ENCODE peak calls at places on chromosome 19, in four cellular contexts. D is A549, Z is HL-60, A is GM23338. C is an unnamed sample.

GRCh38 chr19:21602105-21602658 is 96.8 kb downstream of the ZNF429 start:
- DNase-seq in Z (no peak), D (no peak), A (no peak), C (no peak)

GRCh38 chr19:10478903-10479384 is 24.2 kb downstream of the KEAP1 start:
- DNase-seq in Z (no peak), A (peak), D (peak), C (peak)

GRCh38 chr19:43634068-43634467 is 5.6 kb downstream of the CADM4 start:
- DNase-seq in A (no peak), D (no peak), Z (no peak), C (no peak)

GRCh38 chr19:1247747-1248453 is 483 bp upstream of the MIDN start:
- DNase-seq in A (peak), D (peak), Z (peak), C (no peak)

GRCh38 chr19:50050406-50051223 is 24.8 kb downstream of the ZNF473 start:
- DNase-seq in Z (no peak), D (peak), A (peak), C (no peak)

GRCh38 chr19:1492474-1493006 is 1.6 kb downstream of the REEP6 start:
- DNase-seq in Z (no peak), A (no peak), D (no peak), C (no peak)

GRCh38 chr19:8307965-8308866 is at the start of gene CD320:
- DNase-seq in A (peak), D (peak), Z (no peak), C (peak)

GRCh38 chr19:52200044-52200443 is 10.2 kb downstream of the PPP2R1A start:
- DNase-seq in D (no peak), Z (no peak), A (no peak), C (no peak)

GRCh38 chr19:35216833-35217707 is 11.5 kb downstream of the FAM187B start:
- DNase-seq in D (no peak), A (peak), Z (no peak), C (no peak)

GRCh38 chr19:8515317-8515716 is 1.4 kb upstream of the ZNF414 start:
- DNase-seq in A (no peak), D (no peak), Z (peak), C (no peak)

GRCh38 chr19:29264897-29265296 is 51.9 kb upstream of the UQCRFS1 start:
- DNase-seq in Z (no peak), A (no peak), D (no peak), C (no peak)

GRCh38 chr19:15828121-15828620 is 12.7 kb upstream of the OR10H1 start:
- DNase-seq in A (no peak), D (no peak), Z (no peak), C (no peak)

GRCh38 chr19:42538841-42539709 is 10.8 kb upstream of the CEACAM1 start:
- DNase-seq in A (no peak), Z (no peak), D (no peak), C (no peak)

GRCh38 chr19:18571564-18572344 is at the start of gene UBA52:
- DNase-seq in Z (peak), A (peak), D (peak), C (peak)

GRCh38 chr19:17226002-17226933 is at the start of gene OCEL1:
- DNase-seq in Z (peak), A (peak), D (peak), C (peak)

GRCh38 chr19:15463865-15464371 is 426 bp downstream of the RASAL3 start:
- DNase-seq in Z (peak), A (peak), D (no peak), C (no peak)

GRCh38 chr19:10976200-10976892 is 15.5 kb downstream of the SMARCA4 start:
- DNase-seq in Z (no peak), D (no peak), A (no peak), C (no peak)

DNA sequence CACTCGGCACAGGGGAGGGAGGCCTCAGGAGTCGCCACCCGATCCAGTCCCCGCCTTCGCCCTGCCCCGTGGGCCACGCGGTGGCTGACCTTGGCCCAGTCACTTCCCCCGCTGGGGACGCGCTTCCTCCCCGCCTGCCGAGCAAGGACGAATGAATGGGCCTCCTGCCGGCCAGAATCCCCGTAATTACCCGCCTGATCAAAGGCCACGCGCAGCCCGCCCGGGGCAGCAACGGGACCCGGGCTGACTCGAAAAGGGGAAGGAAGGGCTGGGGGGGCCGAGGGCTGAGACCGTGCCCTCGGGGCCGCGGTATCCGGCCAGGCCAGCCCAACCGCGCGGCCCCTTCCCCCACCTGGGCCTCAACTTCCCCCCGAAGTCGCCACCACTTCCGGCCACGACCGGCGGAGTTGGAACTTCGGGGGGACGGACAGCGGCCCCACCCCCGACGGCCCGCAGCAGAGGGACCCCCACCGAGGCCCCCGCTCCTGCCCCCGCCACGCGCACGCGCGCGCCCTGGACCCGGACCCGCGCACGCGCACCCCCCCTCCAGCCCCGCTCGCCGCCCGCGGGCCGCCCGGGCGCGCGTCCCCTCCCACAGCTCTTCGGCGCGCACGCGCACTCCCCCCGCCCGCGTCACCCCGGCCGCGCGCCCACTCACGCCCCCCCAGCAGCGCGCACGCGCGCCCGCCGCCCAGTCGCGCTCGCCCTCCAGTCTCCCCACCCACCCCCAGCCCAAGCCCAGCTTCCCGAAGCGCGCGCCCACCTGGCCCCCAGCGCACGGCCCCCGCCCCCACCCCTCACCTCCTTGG is 520 bp downstream of the ZNF787 start:
- DNase-seq in A (peak), Z (peak), D (peak), C (no peak)
- TF ChIP-seq REST in A (no peak), Z (no peak), D (no peak), C (peak)

GRCh38 chr19:41111296-41111695 is 2.9 kb upstream of the CYP2F1 start:
- DNase-seq in D (no peak), Z (no peak), A (no peak), C (no peak)
- TF ChIP-seq REST in D (no peak), Z (no peak), A (no peak), C (no peak)

GRCh38 chr19:48819366-48819816 is 8.6 kb upstream of the BCAT2 start:
- DNase-seq in Z (no peak), A (no peak), D (peak), C (no peak)
- TF ChIP-seq REST in Z (no peak), A (no peak), D (no peak), C (no peak)

DNA sequence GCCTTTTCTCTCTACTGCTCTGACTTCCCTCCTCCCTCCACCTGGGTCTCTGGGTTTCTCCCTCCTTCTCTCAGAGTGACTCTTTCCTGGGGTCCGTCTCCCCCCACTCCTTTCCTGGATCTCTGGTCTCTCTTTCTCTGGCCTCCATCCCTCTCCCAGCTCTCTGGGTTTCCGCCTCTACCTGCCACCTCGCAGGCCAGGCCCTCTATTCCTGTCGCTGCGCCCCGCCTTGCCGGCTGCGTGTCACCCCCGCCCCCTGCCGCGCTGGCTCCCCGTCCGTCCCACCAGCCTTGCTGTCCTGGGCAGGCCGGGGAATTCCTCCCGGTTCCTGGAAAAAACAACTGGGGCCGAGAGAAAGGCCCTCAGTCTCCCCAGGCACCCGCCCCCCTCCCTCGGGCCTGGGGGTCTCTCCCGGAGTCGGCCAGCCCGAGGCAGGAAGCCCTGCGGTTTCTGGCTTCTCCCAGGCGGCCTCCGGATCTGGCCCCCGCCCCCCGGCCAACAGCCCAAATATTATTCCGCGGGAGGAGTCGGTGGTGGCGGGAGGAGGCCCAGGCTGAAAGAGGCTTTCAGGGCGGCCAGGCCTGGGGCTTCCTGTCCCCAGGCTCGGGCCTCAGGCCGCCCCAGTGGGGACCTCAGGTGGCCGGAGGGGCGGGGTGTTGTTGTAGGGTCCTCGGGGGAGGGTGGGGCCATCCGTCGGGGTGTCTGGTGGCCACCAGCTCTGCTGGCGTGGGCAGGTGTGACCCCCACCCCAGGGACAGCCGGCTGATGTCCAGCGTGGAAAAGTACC is 9.3 kb downstream of the IRF2BP1 start:
- DNase-seq in Z (no peak), D (no peak), A (peak), C (no peak)
- TF ChIP-seq REST in Z (no peak), D (no peak), A (no peak), C (no peak)

GRCh38 chr19:12596927-12597548 is 13.6 kb downstream of the ZNF490 start:
- DNase-seq in Z (no peak), A (peak), D (no peak), C (no peak)
- TF ChIP-seq REST in Z (no peak), A (no peak), D (no peak), C (no peak)

GRCh38 chr19:6516659-6517291 is 14.1 kb upstream of the TNFSF9 start:
- DNase-seq in Z (no peak), D (peak), A (peak), C (no peak)
- TF ChIP-seq REST in Z (no peak), D (no peak), A (no peak), C (no peak)